ENCODE peak calls at places on chromosomes 12 and 14, in five cellular contexts. E is fibroblast of pulmonary artery, B is stomach, J is upper lobe of right lung, P is testis. R is an unnamed sample.
A peak's percentile ranks its signal among the peaks of the same experiment; 100 is the strongest.

GRCh38 chr12:214005-214736 is at the start of gene SLC6A12:
- DNase-seq in E (no peak), B (no peak), J (no peak), P (no peak), R (no peak)

GRCh38 chr14:70921669-70922068 is 14.4 kb downstream of the PCNX1 start:
- DNase-seq in E (peak; percentile 41), B (no peak), J (no peak), P (no peak), R (no peak)

GRCh38 chr12:1799882-1800645 is 20.3 kb upstream of the LRTM2 start:
- DNase-seq in E (no peak), B (no peak), J (peak; percentile 58), P (no peak), R (no peak)

GRCh38 chr14:87873741-87874140 is 119.2 kb downstream of the GALC start:
- DNase-seq in E (peak; percentile 29), B (no peak), J (no peak), P (no peak), R (peak; percentile 30)

GRCh38 chr12:121811434-121812319 is 7.9 kb downstream of the SETD1B start:
- DNase-seq in E (peak; percentile 68), B (peak; percentile 77), J (peak; percentile 89), P (peak; percentile 68), R (peak; percentile 63)

GRCh38 chr14:68172664-68173063 is 353.1 kb downstream of the RAD51B start:
- DNase-seq in E (no peak), B (no peak), J (no peak), P (no peak), R (no peak)

GRCh38 chr14:55847766-55848165 is 267.8 kb downstream of the KTN1 start:
- DNase-seq in E (peak; percentile 60), B (no peak), J (no peak), P (no peak), R (peak; percentile 39)

GRCh38 chr12:105946541-105946940 is 192.2 kb downstream of the NUAK1 start:
- DNase-seq in E (peak; percentile 74), B (no peak), J (no peak), P (peak; percentile 76), R (peak; percentile 82)

GRCh38 chr12:104873374-104873773 is 84.7 kb downstream of the SLC41A2 start:
- DNase-seq in E (peak; percentile 71), B (no peak), J (no peak), P (no peak), R (peak; percentile 49)

GRCh38 chr12:107843351-107844311 is 69.1 kb downstream of the ASCL4 start:
- DNase-seq in E (no peak), B (no peak), J (peak; percentile 65), P (no peak), R (peak; percentile 7)

GRCh38 chr14:90905531-90905930 is 89.3 kb upstream of the TTC7B start:
- DNase-seq in E (no peak), B (no peak), J (no peak), P (no peak), R (no peak)

GRCh38 chr12:4370265-4370664 is 9.2 kb downstream of the FGF23 start:
- DNase-seq in E (no peak), B (no peak), J (no peak), P (no peak), R (no peak)

GRCh38 chr12:78483767-78484315 is 380.7 kb upstream of the SYT1 start:
- DNase-seq in E (no peak), B (no peak), J (no peak), P (no peak), R (no peak)

GRCh38 chr12:32273712-32274111 is 125.6 kb upstream of the FGD4 start:
- DNase-seq in E (no peak), B (no peak), J (no peak), P (no peak), R (no peak)

GRCh38 chr14:23306412-23307145 is at the start of gene BCL2L2:
- DNase-seq in E (peak; percentile 91), B (peak; percentile 92), J (peak; percentile 95), P (peak; percentile 94), R (peak; percentile 84)

GRCh38 chr12:3152892-3153291 is 75.7 kb downstream of the TSPAN9 start:
- DNase-seq in E (no peak), B (no peak), J (peak; percentile 38), P (no peak), R (no peak)

DNA sequence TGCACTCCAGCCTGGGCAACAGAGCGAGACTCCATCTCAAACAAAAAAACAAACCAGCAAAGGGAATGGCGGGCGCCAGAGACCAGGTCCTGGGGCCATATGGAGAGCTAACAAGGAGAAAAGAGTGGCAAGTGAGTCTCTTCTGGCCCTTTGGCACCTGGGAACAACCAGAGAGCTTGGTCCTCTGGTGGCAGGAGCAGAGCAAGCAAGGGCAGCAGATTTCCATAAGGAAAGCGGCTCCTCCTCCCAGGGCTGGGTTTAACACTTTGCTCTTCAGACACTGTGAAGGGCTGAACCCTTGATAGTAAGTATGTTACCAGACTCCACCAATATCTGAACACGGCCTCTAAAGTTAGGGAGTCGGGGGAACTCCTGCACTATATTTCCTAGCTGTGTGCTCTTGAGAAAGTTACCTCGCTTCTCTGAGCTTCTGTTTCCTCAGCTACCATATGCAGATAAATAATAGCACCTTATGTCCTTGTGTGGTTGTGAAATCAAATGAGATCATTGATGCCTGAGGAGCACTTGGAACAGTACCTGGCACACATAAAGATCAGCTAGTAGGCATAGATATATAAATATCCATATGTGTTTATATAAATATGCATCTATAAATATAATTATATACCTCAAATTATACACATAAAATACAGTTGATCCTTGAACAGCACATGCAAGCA is 33.4 kb upstream of the PLEKHG6 start:
- DNase-seq in E (no peak), B (no peak), J (no peak), P (no peak), R (no peak)
- TF ChIP-seq CTCF in E (peak; percentile 11), B (no peak), J (peak; percentile 9), P (no peak), R (peak; percentile 10)

GRCh38 chr12:57593187-57593586 is 2.2 kb downstream of the PIP4K2C start:
- DNase-seq in E (no peak), B (no peak), J (no peak), P (no peak), R (no peak)

GRCh38 chr12:57590536-57590891 is 478 bp upstream of the PIP4K2C start:
- DNase-seq in E (no peak), B (no peak), J (no peak), P (no peak), R (no peak)

GRCh38 chr12:57590892-57591566 is at the start of gene PIP4K2C:
- DNase-seq in E (peak; percentile 36), B (peak; percentile 91), J (peak; percentile 93), P (peak; percentile 93), R (peak; percentile 34)

GRCh38 chr12:57591567-57592325 is 754 bp downstream of the PIP4K2C start:
- DNase-seq in E (peak; percentile 17), B (peak; percentile 34), J (no peak), P (peak; percentile 43), R (peak; percentile 23)

GRCh38 chr12:57592551-57593165 is 1.7 kb downstream of the PIP4K2C start:
- DNase-seq in E (no peak), B (no peak), J (no peak), P (no peak), R (no peak)
- H3K4me3 ChIP-seq in E (no peak overlapping the region), B (no peak overlapping the region), J (peak overlapping the region; percentile 94), P (no peak overlapping the region), R (no peak overlapping the region)

GRCh38 chr14:73752297-73752992 is 38.3 kb upstream of the PNMA1 start:
- DNase-seq in E (peak; percentile 73), B (peak; percentile 88), J (peak; percentile 72), P (peak; percentile 58), R (peak; percentile 89)
- TF ChIP-seq CTCF in E (peak; percentile 36), B (no peak), J (peak; percentile 33), P (no peak), R (peak; percentile 45)

GRCh38 chr12:114450511-114451300 is 44.8 kb upstream of the TBX5 start:
- DNase-seq in E (no peak), B (no peak), J (no peak), P (no peak), R (no peak)
- H3K4me3 ChIP-seq in E (no peak overlapping the region), B (no peak overlapping the region), J (no peak overlapping the region), P (no peak overlapping the region), R (no peak overlapping the region)

DNA sequence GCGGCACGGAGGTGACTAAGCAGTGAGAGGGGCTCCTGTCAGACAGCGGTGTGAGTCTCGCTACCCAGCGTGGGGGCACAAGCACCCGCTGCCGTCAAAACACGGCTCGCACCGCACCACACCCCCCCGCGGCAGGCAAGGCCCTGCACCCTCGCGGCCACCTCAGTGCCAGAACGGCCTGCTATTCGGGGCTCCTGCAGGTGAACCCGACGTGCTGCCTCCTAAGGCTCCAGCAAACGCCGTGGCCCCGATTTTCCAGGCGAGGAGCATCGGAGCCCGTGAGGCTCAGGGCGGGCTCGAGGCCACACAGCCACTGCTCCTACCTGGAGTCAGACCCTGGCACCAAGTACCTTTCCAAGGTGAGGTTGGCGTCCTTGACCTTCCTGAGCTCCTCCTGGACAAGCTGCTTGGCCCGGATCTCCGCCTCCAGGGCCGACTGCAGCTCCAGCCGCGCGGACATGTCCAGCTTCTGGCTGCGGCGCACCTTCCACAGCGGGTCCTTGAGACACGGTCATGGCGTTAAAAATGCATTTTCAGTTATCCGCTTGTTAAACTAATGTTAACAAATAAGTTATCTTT is 41.8 kb downstream of the AMN start:
- DNase-seq in E (no peak), B (no peak), J (no peak), P (no peak), R (no peak)
- TF ChIP-seq CTCF in E (no peak), B (no peak), J (no peak), P (no peak), R (no peak)

GRCh38 chr14:26594148-26594547 is 3.7 kb downstream of the NOVA1 start:
- DNase-seq in E (no peak), B (no peak), J (no peak), P (no peak), R (peak; percentile 11)
- H3K4me3 ChIP-seq in E (peak overlapping the region; percentile 77), B (no peak overlapping the region), J (no peak overlapping the region), P (no peak overlapping the region), R (no peak overlapping the region)

GRCh38 chr14:20905661-20906060 is 14.5 kb downstream of the RNASE3 start:
- DNase-seq in E (no peak), B (no peak), J (no peak), P (no peak), R (no peak)

GRCh38 chr14:20907214-20907613 is 16.0 kb downstream of the RNASE3 start:
- DNase-seq in E (no peak), B (no peak), J (no peak), P (no peak), R (no peak)

GRCh38 chr14:20904393-20905029 is 13.3 kb downstream of the RNASE3 start:
- DNase-seq in E (no peak), B (no peak), J (no peak), P (no peak), R (no peak)
- TF ChIP-seq CTCF in E (no peak), B (no peak), J (no peak), P (no peak), R (no peak)

DNA sequence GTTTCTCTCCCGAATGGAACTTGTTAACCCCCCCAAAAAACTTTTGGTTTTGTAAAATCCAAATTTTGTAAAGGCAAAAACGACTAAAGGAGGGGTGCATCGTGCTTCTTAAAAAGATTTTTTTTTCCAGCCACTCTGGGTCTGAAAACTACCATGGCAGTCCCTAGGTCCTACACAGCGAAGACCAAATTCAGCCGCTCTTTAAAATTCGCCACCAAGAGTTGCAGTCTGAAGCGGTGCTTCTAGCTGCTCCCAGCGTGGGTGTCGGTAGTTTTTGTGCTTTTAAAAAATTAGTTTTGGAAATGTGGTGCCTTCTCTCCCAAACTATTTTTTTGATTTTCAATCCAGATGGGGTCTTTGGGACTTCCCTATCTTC is 890 bp upstream of the GSC start:
- DNase-seq in E (no peak), B (no peak), J (no peak), P (no peak), R (no peak)
- H3K4me3 ChIP-seq in E (no peak overlapping the region), B (no peak overlapping the region), J (no peak overlapping the region), P (no peak overlapping the region), R (no peak overlapping the region)